ENCODE peak calls at places on chromosomes 3 and 15, in six cellular contexts. C is AG04450; I is activated naive CD4-positive, alpha-beta T cell treated with anti-CD3 and anti-CD28 coated beads, Interleukin-2, amount 10 ng/mL, durations not matched to agents 7 days and 5 days; K is iris pigment epithelial cell; R is stimulated activated CD4-positive, alpha-beta T cell treated with anti-CD3 and anti-CD28 coated beads, Interleukin-15, amount 100 ng/mL, for 1 hour; H is CD8-positive, alpha-beta memory T cell. U is an unnamed sample.

GRCh38 chr3:66938338-66938963 is 59.7 kb upstream of the KBTBD8 start:
- DNase-seq in C (peak; percentile 24), I (peak; percentile 39), K (peak; percentile 69), R (no peak), H (no peak), U (no peak)

GRCh38 chr15:71278989-71279756 is 163.9 kb downstream of the THSD4 start:
- DNase-seq in C (peak; percentile 92), I (no peak), K (peak; percentile 99), R (no peak), H (no peak), U (no peak)

GRCh38 chr3:138332472-138333073 is 2.9 kb upstream of the NME9 start:
- DNase-seq in C (no peak), I (no peak), K (peak; percentile 52), R (no peak), H (no peak), U (no peak)

GRCh38 chr3:143825513-143825912 is 22.8 kb downstream of the SLC9A9 start:
- DNase-seq in C (no peak), I (peak; percentile 25), K (no peak), R (no peak), H (no peak), U (no peak)

GRCh38 chr3:127831723-127832172 is 9.4 kb upstream of the MGLL start:
- DNase-seq in C (no peak), I (peak; percentile 51), K (peak; percentile 64), R (no peak), H (peak; percentile 56), U (no peak)

GRCh38 chr3:124597979-124598378 is 132.3 kb upstream of the UMPS start:
- DNase-seq in C (no peak), I (no peak), K (no peak), R (no peak), H (no peak), U (no peak)

GRCh38 chr3:47715928-47716327 is 65.8 kb downstream of the SMARCC1 start:
- DNase-seq in C (no peak), I (no peak), K (peak; percentile 58), R (no peak), H (no peak), U (no peak)

GRCh38 chr3:69102384-69102783 is 17.6 kb downstream of the ARL6IP5 start:
- DNase-seq in C (no peak), I (no peak), K (no peak), R (no peak), H (no peak), U (no peak)

GRCh38 chr3:9347086-9347485 is 15.8 kb upstream of the THUMPD3 start:
- DNase-seq in C (no peak), I (no peak), K (peak; percentile 44), R (no peak), H (no peak), U (no peak)

GRCh38 chr15:70347321-70347720 is 249.6 kb upstream of the TLE3 start:
- DNase-seq in C (no peak), I (no peak), K (no peak), R (no peak), H (no peak), U (no peak)

GRCh38 chr3:196051336-196052076 is 30.4 kb downstream of the TFRC start:
- DNase-seq in C (no peak), I (no peak), K (no peak), R (no peak), H (no peak), U (no peak)

GRCh38 chr3:125280966-125281365 is 68.4 kb upstream of the SLC12A8 start:
- DNase-seq in C (no peak), I (no peak), K (peak; percentile 54), R (no peak), H (no peak), U (no peak)

GRCh38 chr3:134453631-134454030 is 32.2 kb downstream of the ANAPC13 start:
- DNase-seq in C (no peak), I (no peak), K (no peak), R (no peak), H (no peak), U (no peak)

GRCh38 chr15:93656041-93656440 is 567.0 kb upstream of the RGMA start:
- DNase-seq in C (no peak), I (no peak), K (no peak), R (no peak), H (no peak), U (no peak)

GRCh38 chr15:98292442-98293240 is 332.1 kb downstream of the ARRDC4 start:
- DNase-seq in C (no peak), I (peak; percentile 57), K (peak; percentile 27), R (no peak), H (no peak), U (no peak)

GRCh38 chr15:74727727-74728126 is 2.4 kb upstream of the CYP1A1 start:
- DNase-seq in C (no peak), I (no peak), K (no peak), R (no peak), H (no peak), U (no peak)

U was measured in ovary.